ENCODE peak calls at places on chromosome 12, in eight cellular contexts. One of them, this sample, is unnamed. For H3K27me3 and H3K4me1, the result is how much of the 10 kb centered on the place peaks cover.

GRCh38 chr12:27449011-27449410 is 2.5 kb downstream of the SMCO2 start:
- DNase-seq in heart left ventricle: no peak
- DNase-seq in ascending aorta: no peak
- DNase-seq in BE2C: no peak
- DNase-seq in hepatocyte: no peak
- DNase-seq in left ventricle myocardium inferior: no peak
- DNase-seq in PC-9: no peak
- DNase-seq in endothelial cell of umbilical vein: no peak
- DNase-seq in this sample: no peak

GRCh38 chr12:102474438-102475064 is 5.8 kb downstream of the IGF1 start:
- DNase-seq in heart left ventricle: no peak
- DNase-seq in ascending aorta: no peak
- DNase-seq in BE2C: no peak
- DNase-seq in hepatocyte: peak
- DNase-seq in left ventricle myocardium inferior: no peak
- DNase-seq in PC-9: no peak
- DNase-seq in endothelial cell of umbilical vein: no peak
- DNase-seq in this sample: no peak

GRCh38 chr12:49863946-49864816 is 21.3 kb upstream of the BCDIN3D start:
- DNase-seq in heart left ventricle: no peak
- DNase-seq in ascending aorta: no peak
- DNase-seq in BE2C: no peak
- DNase-seq in hepatocyte: no peak
- DNase-seq in left ventricle myocardium inferior: no peak
- DNase-seq in PC-9: no peak
- DNase-seq in endothelial cell of umbilical vein: no peak
- DNase-seq in this sample: no peak

GRCh38 chr12:121793836-121794531 is 496 bp upstream of the RHOF start:
- DNase-seq in heart left ventricle: peak
- DNase-seq in ascending aorta: peak
- DNase-seq in BE2C: peak
- DNase-seq in hepatocyte: peak
- DNase-seq in left ventricle myocardium inferior: peak
- DNase-seq in PC-9: peak
- DNase-seq in endothelial cell of umbilical vein: peak
- DNase-seq in this sample: peak

GRCh38 chr12:79402626-79403025 is 288.1 kb downstream of the PAWR start:
- DNase-seq in heart left ventricle: no peak
- DNase-seq in ascending aorta: no peak
- DNase-seq in BE2C: no peak
- DNase-seq in hepatocyte: no peak
- DNase-seq in left ventricle myocardium inferior: no peak
- DNase-seq in PC-9: no peak
- DNase-seq in endothelial cell of umbilical vein: no peak
- DNase-seq in this sample: peak

GRCh38 chr12:45234134-45234865 is 18.4 kb downstream of the ANO6 start:
- DNase-seq in heart left ventricle: peak
- DNase-seq in ascending aorta: peak
- DNase-seq in BE2C: peak
- DNase-seq in hepatocyte: peak
- DNase-seq in left ventricle myocardium inferior: no peak
- DNase-seq in PC-9: peak
- DNase-seq in endothelial cell of umbilical vein: peak
- DNase-seq in this sample: peak

GRCh38 chr12:89494411-89495231 is 30.0 kb downstream of the GALNT4 start:
- DNase-seq in heart left ventricle: no peak
- DNase-seq in ascending aorta: no peak
- DNase-seq in BE2C: no peak
- DNase-seq in hepatocyte: no peak
- DNase-seq in left ventricle myocardium inferior: no peak
- DNase-seq in PC-9: no peak
- DNase-seq in endothelial cell of umbilical vein: no peak
- DNase-seq in this sample: no peak

GRCh38 chr12:12803186-12803585 is 10.0 kb upstream of the DDX47 start:
- DNase-seq in heart left ventricle: peak
- DNase-seq in ascending aorta: peak
- DNase-seq in BE2C: peak
- DNase-seq in hepatocyte: peak
- DNase-seq in left ventricle myocardium inferior: no peak
- DNase-seq in PC-9: peak
- DNase-seq in endothelial cell of umbilical vein: peak
- DNase-seq in this sample: peak

GRCh38 chr12:107025691-107026090 is 38.7 kb upstream of the MTERF2 start:
- DNase-seq in heart left ventricle: no peak
- DNase-seq in ascending aorta: no peak
- DNase-seq in BE2C: no peak
- DNase-seq in hepatocyte: no peak
- DNase-seq in left ventricle myocardium inferior: no peak
- DNase-seq in PC-9: peak
- DNase-seq in endothelial cell of umbilical vein: no peak
- DNase-seq in this sample: no peak

GRCh38 chr12:89319111-89319510 is 33.2 kb downstream of the DUSP6 start:
- DNase-seq in heart left ventricle: no peak
- DNase-seq in ascending aorta: no peak
- DNase-seq in BE2C: no peak
- DNase-seq in hepatocyte: no peak
- DNase-seq in left ventricle myocardium inferior: no peak
- DNase-seq in PC-9: no peak
- DNase-seq in endothelial cell of umbilical vein: no peak
- DNase-seq in this sample: no peak

GRCh38 chr12:3726455-3726854 is 26.5 kb downstream of the CRACR2A start:
- DNase-seq in heart left ventricle: no peak
- DNase-seq in ascending aorta: no peak
- DNase-seq in BE2C: no peak
- DNase-seq in hepatocyte: no peak
- DNase-seq in left ventricle myocardium inferior: no peak
- DNase-seq in PC-9: no peak
- DNase-seq in endothelial cell of umbilical vein: peak
- DNase-seq in this sample: no peak

GRCh38 chr12:24252580-24252979 is 303.1 kb upstream of the SOX5 start:
- DNase-seq in heart left ventricle: no peak
- DNase-seq in ascending aorta: no peak
- DNase-seq in BE2C: no peak
- DNase-seq in hepatocyte: peak
- DNase-seq in left ventricle myocardium inferior: no peak
- DNase-seq in PC-9: no peak
- DNase-seq in endothelial cell of umbilical vein: no peak
- DNase-seq in this sample: peak

GRCh38 chr12:58491296-58491695 is 429.0 kb downstream of the LRIG3 start:
- DNase-seq in heart left ventricle: no peak
- DNase-seq in ascending aorta: no peak
- DNase-seq in BE2C: no peak
- DNase-seq in hepatocyte: peak
- DNase-seq in left ventricle myocardium inferior: no peak
- DNase-seq in PC-9: peak
- DNase-seq in endothelial cell of umbilical vein: no peak
- DNase-seq in this sample: no peak

GRCh38 chr12:128266559-128267245 is at the start of gene TMEM132C:
- DNase-seq in heart left ventricle: no peak
- DNase-seq in ascending aorta: no peak
- DNase-seq in BE2C: no peak
- DNase-seq in hepatocyte: peak
- DNase-seq in left ventricle myocardium inferior: no peak
- DNase-seq in PC-9: no peak
- DNase-seq in endothelial cell of umbilical vein: no peak
- DNase-seq in this sample: peak

GRCh38 chr12:100953217-100953616 is 158.6 kb downstream of the ANO4 start:
- DNase-seq in heart left ventricle: no peak
- DNase-seq in ascending aorta: no peak
- DNase-seq in BE2C: no peak
- DNase-seq in hepatocyte: no peak
- DNase-seq in left ventricle myocardium inferior: no peak
- DNase-seq in PC-9: no peak
- DNase-seq in endothelial cell of umbilical vein: no peak
- DNase-seq in this sample: peak

GRCh38 chr12:111598637-111599458 is at the start of gene ATXN2:
- DNase-seq in heart left ventricle: peak
- DNase-seq in ascending aorta: peak
- DNase-seq in BE2C: peak
- DNase-seq in hepatocyte: peak
- DNase-seq in left ventricle myocardium inferior: peak
- DNase-seq in PC-9: no peak
- DNase-seq in endothelial cell of umbilical vein: peak
- DNase-seq in this sample: peak

GRCh38 chr12:110796952-110797351 is 49.8 kb upstream of the CCDC63 start:
- DNase-seq in heart left ventricle: no peak
- DNase-seq in ascending aorta: no peak
- DNase-seq in BE2C: no peak
- DNase-seq in hepatocyte: no peak
- DNase-seq in left ventricle myocardium inferior: no peak
- DNase-seq in PC-9: peak
- DNase-seq in endothelial cell of umbilical vein: no peak
- DNase-seq in this sample: no peak

GRCh38 chr12:107518868-107519267 is 166.7 kb upstream of the PWP1 start:
- DNase-seq in heart left ventricle: no peak
- DNase-seq in ascending aorta: no peak
- DNase-seq in BE2C: no peak
- DNase-seq in hepatocyte: no peak
- DNase-seq in left ventricle myocardium inferior: no peak
- DNase-seq in PC-9: no peak
- DNase-seq in endothelial cell of umbilical vein: no peak
- DNase-seq in this sample: no peak

GRCh38 chr12:93714382-93714781 is 37.2 kb downstream of the CRADD start:
- DNase-seq in heart left ventricle: peak
- DNase-seq in ascending aorta: no peak
- DNase-seq in BE2C: no peak
- DNase-seq in hepatocyte: no peak
- DNase-seq in left ventricle myocardium inferior: no peak
- DNase-seq in PC-9: peak
- DNase-seq in endothelial cell of umbilical vein: no peak
- DNase-seq in this sample: no peak

GRCh38 chr12:74229671-74230070 is 308.0 kb upstream of the ATXN7L3B start:
- DNase-seq in heart left ventricle: no peak
- DNase-seq in ascending aorta: no peak
- DNase-seq in BE2C: no peak
- DNase-seq in hepatocyte: no peak
- DNase-seq in left ventricle myocardium inferior: no peak
- DNase-seq in PC-9: no peak
- DNase-seq in endothelial cell of umbilical vein: no peak
- DNase-seq in this sample: no peak

GRCh38 chr12:96456265-96456974 is 33.0 kb upstream of the CFAP54 start:
- DNase-seq in heart left ventricle: no peak
- DNase-seq in ascending aorta: no peak
- DNase-seq in BE2C: no peak
- DNase-seq in hepatocyte: no peak
- DNase-seq in left ventricle myocardium inferior: no peak
- DNase-seq in PC-9: no peak
- DNase-seq in endothelial cell of umbilical vein: no peak
- DNase-seq in this sample: no peak

GRCh38 chr12:124297856-124298255 is 3.0 kb downstream of the RFLNA start:
- DNase-seq in heart left ventricle: no peak
- DNase-seq in ascending aorta: no peak
- DNase-seq in BE2C: no peak
- DNase-seq in hepatocyte: no peak
- DNase-seq in left ventricle myocardium inferior: no peak
- DNase-seq in PC-9: no peak
- DNase-seq in endothelial cell of umbilical vein: no peak
- DNase-seq in this sample: no peak
- H3K27me3 ChIP-seq in heart left ventricle: under half
- H3K27me3 ChIP-seq in ascending aorta: under half
- H3K27me3 ChIP-seq in BE2C: under half
- H3K27me3 ChIP-seq in hepatocyte: under half
- H3K27me3 ChIP-seq in left ventricle myocardium inferior: half or more
- H3K27me3 ChIP-seq in PC-9: half or more
- H3K27me3 ChIP-seq in endothelial cell of umbilical vein: under half
- H3K27me3 ChIP-seq in this sample: under half

DNA sequence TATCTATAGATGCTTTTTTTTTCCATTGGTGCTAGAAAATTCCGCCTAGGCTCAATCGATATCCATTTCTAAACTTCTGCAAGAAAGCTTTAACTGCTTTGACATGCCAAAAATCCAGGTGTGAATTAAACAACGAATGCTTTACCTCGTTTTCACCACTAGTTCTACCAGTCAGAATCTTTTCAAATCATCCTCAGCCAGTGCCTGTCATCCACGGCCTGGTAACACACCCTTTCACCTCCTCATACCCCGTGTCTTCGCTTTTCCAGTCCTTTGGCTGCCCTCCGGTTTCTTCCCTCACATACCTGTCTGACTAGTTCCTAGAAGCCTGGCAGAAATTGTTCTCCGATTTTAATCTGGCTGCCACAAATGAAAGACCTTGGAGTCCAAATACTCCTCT is 1.4 kb upstream of the PHC1 start:
- DNase-seq in heart left ventricle: no peak
- DNase-seq in ascending aorta: no peak
- DNase-seq in BE2C: no peak
- DNase-seq in hepatocyte: peak
- DNase-seq in left ventricle myocardium inferior: no peak
- DNase-seq in PC-9: peak
- DNase-seq in endothelial cell of umbilical vein: no peak
- DNase-seq in this sample: no peak
- TF ChIP-seq CTCF in heart left ventricle: peak
- TF ChIP-seq CTCF in ascending aorta: no peak
- TF ChIP-seq CTCF in BE2C: peak
- TF ChIP-seq CTCF in hepatocyte: no peak
- TF ChIP-seq CTCF in left ventricle myocardium inferior: no peak
- TF ChIP-seq CTCF in PC-9: peak
- TF ChIP-seq CTCF in endothelial cell of umbilical vein: no peak
- TF ChIP-seq CTCF in this sample: no peak

GRCh38 chr12:5203274-5203673 is 159.6 kb downstream of the KCNA5 start:
- DNase-seq in heart left ventricle: no peak
- DNase-seq in ascending aorta: no peak
- DNase-seq in BE2C: no peak
- DNase-seq in hepatocyte: peak
- DNase-seq in left ventricle myocardium inferior: no peak
- DNase-seq in PC-9: no peak
- DNase-seq in endothelial cell of umbilical vein: no peak
- DNase-seq in this sample: no peak
- H3K4me1 ChIP-seq in heart left ventricle: under half
- H3K4me1 ChIP-seq in ascending aorta: under half
- H3K4me1 ChIP-seq in BE2C: under half
- H3K4me1 ChIP-seq in hepatocyte: under half
- H3K4me1 ChIP-seq in left ventricle myocardium inferior: under half
- H3K4me1 ChIP-seq in PC-9: under half
- H3K4me1 ChIP-seq in endothelial cell of umbilical vein: under half
- H3K4me1 ChIP-seq in this sample: under half

DNA sequence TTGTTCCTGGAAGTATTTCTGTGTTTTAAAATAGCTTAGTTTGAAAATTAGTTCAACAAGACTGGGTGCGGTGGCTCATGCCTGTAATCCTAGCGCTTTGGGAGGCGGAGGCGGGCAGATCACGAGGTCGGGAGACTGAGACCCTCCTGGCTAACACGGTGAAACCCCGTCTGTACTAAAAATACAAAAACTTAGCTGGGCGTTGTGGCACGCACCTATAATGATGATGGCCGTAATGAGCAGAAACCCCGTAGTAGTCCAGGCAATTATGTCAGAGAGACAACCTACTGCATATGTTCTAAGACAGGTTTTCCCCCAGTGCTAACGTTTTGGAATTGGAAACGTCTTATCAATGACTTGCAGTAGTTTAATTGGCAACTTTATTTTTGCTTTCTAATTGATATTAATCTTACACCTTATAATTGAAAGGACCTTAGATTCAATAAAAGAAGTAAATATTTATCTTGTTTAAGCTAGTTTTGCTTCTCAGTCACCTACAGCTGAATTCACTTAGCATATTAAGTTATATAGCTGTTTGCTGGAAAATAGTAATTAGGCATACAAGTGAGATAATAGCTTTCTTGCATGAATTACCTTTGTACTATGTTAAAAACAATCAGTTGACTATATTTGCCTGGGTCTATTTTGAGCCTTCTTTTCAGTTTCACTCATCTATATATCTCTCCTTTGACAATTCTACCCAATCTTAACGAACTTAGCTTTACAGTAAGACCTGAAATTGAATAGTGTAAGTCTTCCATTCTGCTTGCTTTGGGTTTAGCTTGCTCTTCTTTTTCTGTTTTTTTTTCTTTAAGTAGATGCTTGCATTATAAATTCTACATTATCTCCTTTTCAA is 15.6 kb downstream of the CLECL1 start:
- DNase-seq in heart left ventricle: no peak
- DNase-seq in ascending aorta: no peak
- DNase-seq in BE2C: no peak
- DNase-seq in hepatocyte: no peak
- DNase-seq in left ventricle myocardium inferior: no peak
- DNase-seq in PC-9: no peak
- DNase-seq in endothelial cell of umbilical vein: no peak
- DNase-seq in this sample: no peak
- H3K27me3 ChIP-seq in heart left ventricle: under half
- H3K27me3 ChIP-seq in ascending aorta: under half
- H3K27me3 ChIP-seq in BE2C: under half
- H3K27me3 ChIP-seq in hepatocyte: under half
- H3K27me3 ChIP-seq in left ventricle myocardium inferior: under half
- H3K27me3 ChIP-seq in PC-9: under half
- H3K27me3 ChIP-seq in endothelial cell of umbilical vein: under half
- H3K27me3 ChIP-seq in this sample: under half